ENCODE peak calls at places on chromosomes 6 and 20, in seven cellular contexts. G is HCT116, R is OCI-LY7, T is hepatocyte, K is GM23338, L is neural progenitor cell, Y is SK-N-SH. P is an unnamed sample.

GRCh38 chr20:36775196-36775595 is 1.6 kb upstream of the DSN1 start:
- DNase-seq in G (no peak), R (no peak), T (no peak), K (no peak), L (no peak), Y (peak), P (no peak)

GRCh38 chr20:741620-742019 is 26.7 kb downstream of the SLC52A3 start:
- DNase-seq in G (no peak), R (no peak), T (no peak), K (no peak), L (no peak), Y (no peak), P (no peak)

GRCh38 chr6:797479-798077 is 104.6 kb upstream of the EXOC2 start:
- DNase-seq in G (peak), R (peak), T (peak), K (peak), L (peak), Y (peak), P (peak)

GRCh38 chr6:54602591-54602990 is 244.0 kb upstream of the FAM83B start:
- DNase-seq in G (no peak), R (no peak), T (no peak), K (no peak), L (no peak), Y (no peak), P (no peak)

GRCh38 chr6:96075826-96076225 is 60.1 kb downstream of the FUT9 start:
- DNase-seq in G (no peak), R (no peak), T (no peak), K (no peak), L (no peak), Y (no peak), P (peak)

GRCh38 chr6:38175786-38176185 is 356.3 kb downstream of the ZFAND3 start:
- DNase-seq in G (no peak), R (no peak), T (no peak), K (no peak), L (no peak), Y (no peak), P (no peak)

GRCh38 chr6:122657601-122658000 is 47.4 kb downstream of the PKIB start:
- DNase-seq in G (no peak), R (no peak), T (no peak), K (no peak), L (no peak), Y (no peak), P (peak)

GRCh38 chr6:126886106-126886505 is 232.4 kb upstream of the RSPO3 start:
- DNase-seq in G (no peak), R (no peak), T (no peak), K (no peak), L (no peak), Y (no peak), P (no peak)

GRCh38 chr6:35177586-35177985 is 36.2 kb upstream of the SCUBE3 start:
- DNase-seq in G (no peak), R (no peak), T (no peak), K (no peak), L (no peak), Y (no peak), P (peak)

GRCh38 chr6:166541366-166541765 is 45.1 kb downstream of the RAMACL start:
- DNase-seq in G (no peak), R (no peak), T (no peak), K (no peak), L (no peak), Y (no peak), P (no peak)

GRCh38 chr6:2378891-2379652 is 133.7 kb upstream of the GMDS start:
- DNase-seq in G (peak), R (peak), T (no peak), K (no peak), L (no peak), Y (no peak), P (peak)

GRCh38 chr6:33824461-33825154 is 20.8 kb upstream of the MLN start:
- DNase-seq in G (peak), R (no peak), T (no peak), K (no peak), L (no peak), Y (no peak), P (no peak)

GRCh38 chr6:43328528-43328927 is 19.9 kb upstream of the CRIP3 start:
- DNase-seq in G (no peak), R (no peak), T (peak), K (no peak), L (no peak), Y (no peak), P (peak)

GRCh38 chr20:6711950-6712634 is 55.4 kb upstream of the BMP2 start:
- DNase-seq in G (no peak), R (no peak), T (peak), K (no peak), L (no peak), Y (no peak), P (peak)

GRCh38 chr20:6709865-6710595 is 57.5 kb upstream of the BMP2 start:
- DNase-seq in G (no peak), R (no peak), T (peak), K (peak), L (no peak), Y (no peak), P (peak)

GRCh38 chr20:48035961-48036731 is 250.9 kb upstream of the SULF2 start:
- DNase-seq in G (no peak), R (no peak), T (no peak), K (no peak), L (no peak), Y (no peak), P (peak)

DNA sequence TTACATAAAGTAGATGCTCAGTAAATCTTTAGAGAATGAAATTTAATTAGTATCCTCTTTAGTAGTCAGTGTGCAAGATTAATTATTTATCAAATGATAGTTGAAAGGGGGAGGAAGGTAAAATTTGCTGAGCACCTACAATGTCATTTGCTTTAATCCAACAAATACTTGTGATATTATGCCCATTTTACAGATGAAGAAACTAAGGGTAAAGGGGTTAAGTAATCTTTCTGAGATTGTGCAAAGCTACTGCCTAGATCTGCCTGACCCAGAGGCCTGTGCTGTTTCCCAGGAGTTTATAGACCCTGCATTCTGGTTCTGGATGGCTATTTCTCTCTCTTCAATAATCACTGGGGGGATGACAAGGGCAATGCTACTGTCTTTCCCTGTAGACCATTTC is 58.3 kb upstream of the BACH2 start:
- DNase-seq in G (no peak), R (no peak), T (no peak), K (no peak), L (no peak), Y (no peak), P (no peak)
- TF ChIP-seq EZH2phosphoT487 in G (no peak), R (no peak), T (no peak), K (no peak), L (no peak), Y (no peak), P (no peak)

GRCh38 chr6:5287205-5287965 is 26.1 kb downstream of the FARS2 start:
- DNase-seq in G (no peak), R (no peak), T (no peak), K (no peak), L (no peak), Y (no peak), P (peak)
- TF ChIP-seq CTCF in G (no peak), R (no peak), T (no peak), K (no peak), L (no peak), Y (no peak), P (no peak)

DNA sequence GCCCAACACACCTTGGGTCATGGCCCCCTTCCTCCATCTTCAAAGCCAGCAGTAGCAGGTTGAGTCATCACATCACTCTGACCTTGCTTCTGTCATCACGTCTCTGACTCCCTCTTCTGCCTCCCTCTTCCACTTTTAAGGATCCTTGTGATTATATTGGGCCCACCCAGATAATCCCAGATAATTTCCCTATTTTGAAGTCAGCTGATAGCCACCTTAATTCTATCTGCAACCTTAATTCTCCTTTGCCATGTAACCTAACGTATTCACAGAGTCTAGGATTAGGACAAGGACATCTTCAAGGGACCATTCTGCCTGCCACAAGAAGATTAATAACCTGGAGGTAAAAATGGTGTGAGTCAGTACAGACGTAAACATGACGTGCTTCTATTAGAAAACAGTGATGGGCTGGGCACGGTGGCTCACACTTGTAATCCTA is 3.2 kb downstream of the ZSWIM3 start:
- DNase-seq in G (no peak), R (no peak), T (no peak), K (no peak), L (no peak), Y (no peak), P (peak)
- TF ChIP-seq EZH2phosphoT487 in G (no peak), R (no peak), T (no peak), K (no peak), L (no peak), Y (no peak), P (no peak)

GRCh38 chr6:144216668-144217218 is 66.4 kb downstream of the STX11 start:
- DNase-seq in G (no peak), R (peak), T (no peak), K (peak), L (no peak), Y (peak), P (no peak)
- TF ChIP-seq CTCF in G (no peak), R (no peak), T (no peak), K (peak), L (peak), Y (no peak), P (no peak)

GRCh38 chr20:15359056-15359455 is 1021.6 kb upstream of the FLRT3 start:
- DNase-seq in G (no peak), R (no peak), T (no peak), K (no peak), L (no peak), Y (no peak), P (peak)
- TF ChIP-seq EZH2phosphoT487 in G (no peak), R (no peak), T (no peak), K (no peak), L (no peak), Y (no peak), P (no peak)

GRCh38 chr20:17883592-17884317 is 84.8 kb downstream of the SNX5 start:
- DNase-seq in G (no peak), R (no peak), T (peak), K (no peak), L (no peak), Y (no peak), P (no peak)
- TF ChIP-seq CTCF in G (peak), R (peak), T (no peak), K (peak), L (peak), Y (no peak), P (peak)

DNA sequence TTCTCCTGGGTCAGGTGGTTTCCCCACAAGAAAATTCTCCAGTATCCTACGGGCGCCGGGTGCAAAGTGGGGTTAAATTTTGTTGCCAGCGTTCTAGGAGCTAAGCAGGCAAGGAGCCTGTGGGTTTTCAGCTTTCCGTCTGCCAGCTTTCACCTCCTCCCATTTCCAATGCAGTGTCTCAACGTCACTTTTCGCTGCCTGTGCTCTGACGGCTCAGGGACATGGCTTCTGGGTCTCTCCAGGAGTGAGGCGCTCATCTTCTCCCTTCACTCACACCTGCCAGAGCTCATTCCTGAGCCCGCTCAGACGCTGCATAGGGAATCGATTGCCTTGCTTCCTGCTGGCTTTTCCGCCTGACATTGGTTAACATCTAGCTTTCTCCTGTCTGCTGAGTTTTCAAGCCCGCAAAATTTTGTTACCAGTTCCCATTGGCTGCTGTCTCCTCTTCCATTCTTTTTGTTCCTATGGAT is 7.3 kb upstream of the NAA20 start:
- DNase-seq in G (no peak), R (no peak), T (no peak), K (peak), L (peak), Y (no peak), P (no peak)
- TF ChIP-seq EZH2phosphoT487 in G (no peak), R (no peak), T (no peak), K (no peak), L (no peak), Y (no peak), P (no peak)

DNA sequence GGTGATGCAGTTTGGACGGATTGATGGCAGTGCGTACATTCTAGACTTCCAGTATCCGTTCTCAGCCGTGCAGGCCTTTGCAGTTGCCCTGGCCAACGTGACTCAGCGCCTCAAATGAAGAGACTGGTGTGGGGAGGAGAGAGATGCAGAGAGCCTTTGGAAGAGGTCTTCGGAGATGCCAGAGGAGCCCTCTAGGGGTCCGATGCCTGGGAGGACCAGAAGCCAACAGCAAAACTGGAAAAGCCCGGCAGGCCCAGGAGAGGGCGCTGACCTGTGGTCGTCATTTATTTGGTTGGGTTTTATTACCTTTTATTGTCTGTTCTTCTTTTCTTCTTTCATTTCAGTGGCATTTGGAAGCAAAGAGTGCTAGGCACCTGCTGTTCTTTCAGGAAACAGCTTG is 53.3 kb upstream of the TMEM181 start:
- DNase-seq in G (no peak), R (no peak), T (no peak), K (peak), L (peak), Y (peak), P (no peak)
- TF ChIP-seq CTCF in G (peak), R (peak), T (peak), K (peak), L (peak), Y (peak), P (peak)

GRCh38 chr20:59931511-59932312 is 1.7 kb downstream of the SYCP2 start:
- DNase-seq in G (no peak), R (no peak), T (no peak), K (no peak), L (no peak), Y (no peak), P (no peak)

GRCh38 chr20:59933849-59934585 is 580 bp upstream of the SYCP2 start:
- DNase-seq in G (peak), R (no peak), T (peak), K (peak), L (peak), Y (peak), P (peak)

GRCh38 chr20:59932616-59933295 is 681 bp downstream of the SYCP2 start:
- DNase-seq in G (no peak), R (no peak), T (no peak), K (no peak), L (no peak), Y (peak), P (no peak)

GRCh38 chr20:59935457-59936185 is 2.2 kb upstream of the SYCP2 start:
- DNase-seq in G (no peak), R (no peak), T (no peak), K (no peak), L (no peak), Y (no peak), P (no peak)

DNA sequence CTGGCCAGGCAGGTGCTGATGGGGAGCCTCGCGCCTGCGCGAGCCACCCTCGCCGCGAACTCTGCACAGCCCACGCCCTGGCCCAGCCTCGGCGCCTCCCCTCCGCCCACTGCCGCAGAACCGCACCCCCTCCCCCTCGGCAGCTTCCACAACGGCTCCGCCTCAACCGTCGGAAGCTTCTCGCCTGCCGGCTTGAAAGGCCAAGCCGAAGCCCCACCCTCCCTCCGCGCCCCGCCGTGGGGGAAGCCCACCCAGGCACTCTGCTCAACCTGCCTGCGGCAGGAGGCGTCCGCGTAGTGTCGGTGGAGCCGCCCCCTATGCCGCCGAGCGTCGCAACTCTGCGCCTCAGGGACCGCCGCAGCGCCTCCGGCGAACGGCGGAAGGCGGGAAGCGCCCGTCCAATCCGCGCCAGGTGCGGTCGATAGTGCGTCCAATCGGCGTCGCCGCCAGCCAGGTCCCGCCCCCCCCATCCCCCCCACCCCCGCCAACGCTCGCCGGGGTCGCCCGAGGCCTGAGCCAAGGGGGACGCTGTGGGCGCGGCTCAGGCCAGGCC is at the start of gene SYCP2:
- DNase-seq in G (no peak), R (no peak), T (peak), K (peak), L (no peak), Y (peak), P (no peak)
- TF ChIP-seq EZH2phosphoT487 in G (no peak), R (no peak), T (no peak), K (no peak), L (no peak), Y (no peak), P (no peak)

DNA sequence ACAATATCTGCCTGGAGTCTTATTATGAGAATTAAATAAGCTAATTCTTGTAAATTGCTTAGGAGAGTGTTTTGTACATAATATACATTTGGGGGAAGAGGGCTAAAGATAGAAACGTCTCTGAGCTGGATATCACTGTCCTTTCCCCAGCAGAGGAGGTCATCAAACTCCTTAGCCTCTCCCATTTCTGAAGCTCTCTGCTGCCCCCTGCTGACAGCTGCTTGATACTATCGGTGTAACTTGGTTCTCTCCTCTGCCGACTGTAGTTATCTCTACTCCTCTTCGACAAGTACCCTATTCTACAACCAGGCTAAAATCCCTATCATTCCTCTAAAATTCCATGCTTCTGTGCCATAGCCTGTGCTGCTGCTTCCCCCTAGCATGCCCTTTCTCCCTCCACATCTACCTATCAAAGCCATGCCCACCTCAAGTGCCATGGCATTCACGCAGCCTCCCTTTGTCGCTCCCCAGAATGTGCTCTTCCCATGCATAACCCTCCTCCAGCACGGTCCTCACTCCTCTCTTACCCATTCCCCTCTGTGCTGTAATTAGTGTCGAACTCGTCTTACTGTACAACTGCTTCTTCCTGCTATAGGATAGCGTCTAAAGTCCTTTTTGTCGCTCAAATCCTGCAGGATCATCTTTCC is 101.2 kb downstream of the EPM2A start:
- DNase-seq in G (peak), R (peak), T (peak), K (peak), L (peak), Y (peak), P (peak)
- TF ChIP-seq CTCF in G (peak), R (peak), T (peak), K (peak), L (peak), Y (peak), P (peak)

P was measured in PC-3.